ENCODE peak calls at places on chromosomes 1 and 21, in seven cellular contexts. N is cardiac muscle cell; E is CD8-positive, alpha-beta T cell; K is heart left ventricle; M is GM23248; A is mammary epithelial cell; I is lower leg skin. U is an unnamed sample.

GRCh38 chr1:159916240-159917051 is 8.9 kb downstream of the TAGLN2 start:
- DNase-seq in K (no peak), I (no peak), A (peak), M (peak), N (peak), E (no peak), U (no peak)

GRCh38 chr1:231903586-231904081 is 277.0 kb downstream of the DISC1 start:
- DNase-seq in E (no peak), M (no peak), A (no peak), N (no peak), I (no peak), K (no peak), U (no peak)

GRCh38 chr1:156785458-156785857 is 18.1 kb downstream of the PRCC start:
- DNase-seq in M (no peak), A (no peak), I (no peak), E (no peak), K (no peak), N (no peak), U (no peak)

GRCh38 chr1:201774224-201774982 is 54.6 kb upstream of the IPO9 start:
- DNase-seq in I (no peak), K (no peak), A (peak), M (peak), N (peak), E (no peak), U (no peak)

GRCh38 chr1:236147068-236147467 is 4.7 kb downstream of the GPR137B start:
- DNase-seq in A (no peak), N (no peak), M (no peak), E (no peak), K (no peak), I (no peak), U (no peak)

GRCh38 chr1:172476218-172476811 is 32.4 kb upstream of the PIGC start:
- DNase-seq in N (no peak), K (no peak), A (peak), I (peak), E (no peak), M (no peak), U (no peak)

GRCh38 chr1:81836007-81836626 is 35.4 kb downstream of the ADGRL2 start:
- DNase-seq in K (no peak), A (no peak), N (no peak), M (no peak), E (no peak), I (no peak), U (no peak)

GRCh38 chr1:175043824-175044223 is 20.6 kb upstream of the MRPS14 start:
- DNase-seq in N (no peak), E (no peak), A (no peak), M (no peak), I (no peak), K (no peak), U (no peak)

GRCh38 chr1:211697356-211697755 is 21.9 kb upstream of the NEK2 start:
- DNase-seq in K (no peak), N (no peak), E (no peak), I (no peak), A (no peak), M (no peak), U (no peak)

GRCh38 chr1:57165546-57165945 is 199.7 kb upstream of the C8B start:
- DNase-seq in M (peak), I (no peak), E (no peak), K (no peak), A (no peak), N (peak), U (no peak)

GRCh38 chr1:89905391-89906058 is 84.7 kb downstream of the LRRC8D start:
- DNase-seq in K (no peak), M (peak), I (no peak), A (no peak), N (peak), E (no peak), U (no peak)

GRCh38 chr1:182601926-182602325 is 2.3 kb downstream of the RGS16 start:
- DNase-seq in M (no peak), I (no peak), K (no peak), A (no peak), E (no peak), N (no peak), U (no peak)
- H3K4me3 ChIP-seq in M (no peak), I (no peak), K (peak), A (no peak), E (no peak), N (no peak), U (no peak)

DNA sequence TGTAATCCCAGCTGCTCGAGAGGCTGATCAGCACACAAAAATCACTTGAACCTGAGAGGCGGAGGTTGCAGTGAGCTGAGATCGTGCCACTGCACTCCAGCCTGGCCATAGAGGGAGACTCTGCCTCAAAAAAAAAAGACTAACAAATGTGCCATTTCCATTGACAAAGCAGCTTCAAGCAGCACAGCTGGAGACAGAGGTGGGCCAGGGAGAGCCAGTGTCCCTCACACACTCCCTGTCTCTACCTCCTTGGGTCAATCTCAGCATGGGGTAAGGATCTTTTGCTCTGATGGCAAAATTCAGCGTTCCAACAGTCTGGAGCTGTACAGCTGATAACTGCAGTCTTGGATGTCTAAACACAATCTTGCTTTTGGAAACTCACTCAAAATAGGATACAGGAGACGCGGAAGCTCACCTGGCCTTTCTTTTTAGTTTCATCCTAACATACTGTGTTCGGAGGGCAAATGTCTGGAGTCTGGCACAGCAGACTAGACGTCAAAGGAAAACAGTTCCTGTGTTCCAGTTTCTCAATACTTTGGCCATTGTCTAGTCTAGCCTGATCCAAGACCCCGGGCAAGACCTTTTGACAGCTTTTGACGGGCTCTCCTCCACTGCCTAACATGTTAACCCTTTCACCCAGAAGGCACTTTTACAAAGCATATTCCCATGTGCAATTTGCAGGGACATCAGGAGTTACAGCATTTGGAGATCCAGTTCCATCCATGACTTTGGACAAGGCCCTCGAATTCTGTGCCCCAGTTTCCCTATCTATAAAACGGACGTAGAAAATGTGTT is 2.9 kb downstream of the RCC2 start:
- DNase-seq in K (peak), N (peak), I (no peak), E (no peak), M (peak), A (no peak), U (no peak)
- H3K4me3 ChIP-seq in K (peak), N (peak), I (no peak), E (peak), M (peak), A (peak), U (peak)

GRCh38 chr1:51509773-51510172 is 9.3 kb downstream of the EPS15 start:
- DNase-seq in M (no peak), E (no peak), I (no peak), A (no peak), N (no peak), K (no peak), U (no peak)

GRCh38 chr1:51499694-51500093 is 19.4 kb downstream of the EPS15 start:
- DNase-seq in I (no peak), K (no peak), E (no peak), M (no peak), A (no peak), N (no peak), U (no peak)

GRCh38 chr1:51506537-51506936 is 12.5 kb downstream of the EPS15 start:
- DNase-seq in M (peak), A (peak), E (no peak), I (no peak), N (peak), K (no peak), U (no peak)

DNA sequence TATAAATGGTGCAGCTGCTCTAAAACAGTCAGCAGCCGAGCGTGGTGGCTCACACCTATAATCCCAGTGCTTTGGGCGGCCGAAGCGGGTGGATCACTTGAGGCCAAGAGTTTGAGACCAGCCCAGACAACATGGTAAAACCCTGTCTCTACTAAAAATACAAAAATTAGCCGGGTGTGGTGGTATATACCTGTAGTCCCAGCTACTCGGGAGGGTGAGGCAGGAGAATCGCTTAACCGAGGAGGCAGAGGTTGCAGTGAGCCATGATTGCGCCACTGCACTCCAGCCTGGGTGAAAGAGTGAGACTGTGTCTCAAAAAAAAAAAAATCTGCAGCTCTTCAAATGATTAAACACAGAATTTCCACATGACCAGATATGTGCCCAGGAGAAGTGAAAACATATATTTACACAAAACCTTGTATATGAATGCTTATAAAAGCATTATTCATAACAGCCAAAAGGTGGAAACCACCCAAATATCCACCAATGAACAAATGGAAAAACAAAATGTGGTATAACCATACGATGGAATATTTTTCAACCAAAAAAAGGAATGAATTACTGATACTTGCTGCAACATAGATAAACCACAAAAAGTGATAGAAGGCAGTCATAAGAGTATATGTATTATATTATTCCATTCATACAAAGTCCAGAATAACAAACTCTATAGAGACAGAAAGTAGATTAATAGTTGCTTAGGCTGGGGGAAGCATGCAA is 14.1 kb downstream of the EPS15 start:
- DNase-seq in M (no peak), I (no peak), K (no peak), A (no peak), E (no peak), N (no peak), U (no peak)
- H3K4me3 ChIP-seq in M (no peak), I (no peak), K (no peak), A (no peak), E (no peak), N (no peak), U (no peak)

GRCh38 chr1:87872692-87873091 is 544.0 kb downstream of the LMO4 start:
- DNase-seq in K (no peak), E (no peak), I (no peak), A (no peak), M (no peak), N (no peak), U (no peak)
- H3K4me3 ChIP-seq in K (no peak), E (no peak), I (no peak), A (no peak), M (no peak), N (no peak), U (no peak)

GRCh38 chr21:45590246-45590725 is 48.0 kb upstream of the SLC19A1 start:
- DNase-seq in A (peak), M (peak), E (peak), N (peak), I (no peak), K (peak), U (no peak)
- H3K4me3 ChIP-seq in A (no peak), M (peak), E (peak), N (peak), I (no peak), K (peak), U (peak)

DNA sequence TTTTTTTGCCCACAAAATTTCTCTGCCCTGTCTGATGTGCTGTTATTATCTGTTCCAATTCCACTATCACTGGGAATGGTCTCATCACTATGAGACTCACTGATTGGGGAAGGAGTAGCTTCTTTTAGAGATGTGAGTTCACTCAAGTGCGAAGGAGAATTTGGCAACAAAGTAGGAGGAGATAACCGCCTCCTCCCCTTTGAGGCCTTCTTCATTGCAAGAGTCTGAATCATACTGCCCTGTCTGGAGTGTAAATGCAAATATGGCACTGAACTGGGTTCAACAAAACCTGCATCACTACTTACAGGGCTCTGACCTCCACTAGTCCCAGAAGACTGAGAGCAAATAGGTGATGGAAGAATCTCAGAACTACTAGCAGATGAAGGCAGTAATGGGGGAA is 83.4 kb downstream of the ASH1L start:
- DNase-seq in K (no peak), N (peak), M (peak), E (no peak), I (no peak), A (peak), U (no peak)
- H3K4me3 ChIP-seq in K (no peak), N (no peak), M (no peak), E (no peak), I (no peak), A (no peak), U (no peak)

DNA sequence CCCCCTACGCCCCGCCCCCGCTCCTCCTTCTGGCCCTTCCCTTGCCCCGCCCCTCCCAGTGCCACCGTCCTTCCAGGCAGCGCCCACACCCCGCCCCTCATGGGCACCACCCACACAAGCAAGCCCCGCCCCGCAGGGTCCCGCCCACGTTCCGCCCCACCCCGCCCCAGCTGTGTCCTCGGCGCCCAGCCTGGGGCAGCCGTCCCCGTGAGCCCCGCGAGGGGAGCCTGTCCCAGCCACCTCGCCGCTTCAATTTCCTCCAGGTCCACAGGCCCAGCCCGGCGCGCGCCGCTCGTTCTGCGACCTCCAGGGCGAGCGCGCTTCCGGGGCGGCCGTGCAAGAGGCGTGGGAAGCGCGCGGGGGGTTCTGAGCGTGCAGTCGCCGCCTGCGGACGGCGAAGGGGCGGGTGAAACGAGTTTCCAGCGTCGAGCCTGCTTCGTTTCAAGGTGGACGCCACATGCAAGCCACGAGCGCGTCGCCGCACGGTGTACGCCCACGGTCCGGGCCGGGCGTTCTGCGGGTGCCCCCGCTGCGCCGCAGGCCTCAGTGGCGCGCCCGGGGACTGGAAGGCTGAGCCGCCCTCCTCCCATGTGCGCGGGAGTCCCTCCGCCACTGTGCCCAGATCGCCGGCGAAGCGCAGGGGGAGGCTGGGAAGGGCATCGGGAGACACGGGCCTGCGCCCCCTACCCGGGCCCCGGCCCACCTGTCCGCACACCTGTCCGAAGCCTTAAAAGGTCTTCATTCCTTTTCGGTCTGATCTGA is 10.8 kb upstream of the FAAP20 start:
- DNase-seq in M (peak), A (peak), N (peak), K (peak), E (peak), I (peak), U (peak)
- H3K4me3 ChIP-seq in M (peak), A (no peak), N (peak), K (peak), E (peak), I (peak), U (peak)

GRCh38 chr1:85628791-85629531 is 48.4 kb downstream of the CCN1 start:
- DNase-seq in E (no peak), K (no peak), A (peak), I (no peak), N (peak), M (peak), U (no peak)
- H3K4me3 ChIP-seq in E (no peak), K (no peak), A (no peak), I (no peak), N (no peak), M (no peak), U (peak)

DNA sequence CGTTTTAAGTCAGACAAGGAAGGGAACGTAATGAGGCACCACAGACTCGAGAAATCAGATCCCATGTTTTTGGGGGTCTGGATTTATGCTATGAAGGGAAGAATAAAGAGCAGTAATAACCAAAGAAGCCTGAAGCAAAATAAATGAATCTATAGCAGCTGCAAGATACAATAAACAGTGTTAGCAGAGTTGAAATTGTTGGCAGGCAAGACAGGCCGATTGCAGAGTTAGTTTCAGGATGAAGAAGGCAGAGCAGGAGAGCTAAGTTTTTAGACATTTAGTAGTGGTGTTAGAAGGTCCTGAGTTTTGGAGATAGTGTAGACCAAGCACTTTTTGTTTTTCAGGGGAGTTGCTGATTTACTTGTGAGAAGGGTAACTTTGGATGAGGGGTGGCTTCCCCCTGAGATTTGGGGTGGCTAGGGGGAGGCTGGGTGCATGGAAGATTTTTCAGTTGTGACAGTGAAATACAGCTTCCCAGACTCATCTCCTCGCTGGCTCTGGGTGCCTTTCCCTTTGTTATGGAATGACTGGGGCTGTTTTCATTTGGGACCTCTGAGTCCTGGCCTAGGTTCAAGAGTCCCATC is 571 bp downstream of the DDR2 start:
- DNase-seq in A (no peak), I (no peak), E (no peak), N (peak), M (peak), K (no peak), U (no peak)
- H3K4me3 ChIP-seq in A (peak), I (peak), E (no peak), N (no peak), M (peak), K (peak), U (peak)

DNA sequence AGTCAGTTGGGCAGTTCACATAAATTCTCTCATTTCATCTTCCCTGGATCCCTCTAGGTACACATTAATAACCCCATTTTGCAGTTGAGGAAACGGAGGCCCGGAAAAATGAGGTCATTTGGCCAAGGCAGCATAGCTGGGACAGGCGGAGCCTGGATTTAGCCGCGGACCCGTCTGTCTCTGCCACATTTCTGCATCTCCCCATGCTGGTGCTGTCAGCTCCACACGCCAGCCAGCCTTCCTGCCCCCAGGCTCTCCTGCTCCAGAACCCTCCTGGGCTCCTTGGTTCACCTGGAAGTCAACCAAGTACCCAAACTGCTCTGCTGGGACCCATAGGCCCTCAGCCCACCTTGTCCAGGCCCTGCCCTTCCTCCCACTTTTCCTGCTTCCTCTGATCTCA is 7.6 kb downstream of the FOXO6 start:
- DNase-seq in N (no peak), K (no peak), I (no peak), A (no peak), E (no peak), M (no peak), U (no peak)
- H3K4me3 ChIP-seq in N (no peak), K (no peak), I (no peak), A (no peak), E (no peak), M (no peak), U (no peak)